ENCODE peak calls at places on chromosomes 7 and 10, in nine cellular contexts. W, A, J, M, I, K, Y, T and E are unnamed samples.

GRCh38 chr7:86282014-86282682 is 361.6 kb upstream of the GRM3 start:
- DNase-seq in W (no peak), A (peak; percentile 55), J (no peak), M (peak; percentile 71), I (no peak), K (no peak), Y (no peak), T (no peak), E (no peak)

GRCh38 chr10:11697718-11698527 is 44.3 kb upstream of the ECHDC3 start:
- DNase-seq in W (no peak), A (no peak), J (no peak), M (no peak), I (no peak), K (no peak), Y (peak; percentile 76), T (no peak), E (no peak)

GRCh38 chr10:119454990-119455389 is 87.5 kb downstream of the RGS10 start:
- DNase-seq in W (no peak), A (no peak), J (no peak), M (no peak), I (no peak), K (no peak), Y (no peak), T (no peak), E (no peak)

GRCh38 chr10:132498562-132499366 is 38.8 kb upstream of the INPP5A start:
- DNase-seq in W (no peak), A (no peak), J (no peak), M (peak; percentile 28), I (no peak), K (no peak), Y (no peak), T (no peak), E (no peak)

GRCh38 chr10:116973946-116974345 is 31.0 kb downstream of the SHTN1 start:
- DNase-seq in W (no peak), A (no peak), J (no peak), M (no peak), I (no peak), K (no peak), Y (no peak), T (no peak), E (no peak)

GRCh38 chr7:105759670-105760548 is 116.5 kb downstream of the ATXN7L1 start:
- DNase-seq in W (no peak), A (peak; percentile 76), J (peak; percentile 49), M (no peak), I (peak; percentile 60), K (peak; percentile 45), Y (no peak), T (no peak), E (no peak)

GRCh38 chr10:50992356-50992866 is 81.9 kb upstream of the PRKG1 start:
- DNase-seq in W (no peak), A (peak; percentile 66), J (no peak), M (peak; percentile 56), I (no peak), K (no peak), Y (no peak), T (no peak), E (no peak)

GRCh38 chr10:114266521-114266920 is 27.5 kb downstream of the VWA2 start:
- DNase-seq in W (no peak), A (no peak), J (peak; percentile 81), M (no peak), I (peak; percentile 88), K (no peak), Y (no peak), T (no peak), E (no peak)

GRCh38 chr7:135322571-135323340 is 89.1 kb downstream of the STRA8 start:
- DNase-seq in W (no peak), A (no peak), J (no peak), M (no peak), I (no peak), K (no peak), Y (no peak), T (no peak), E (no peak)

GRCh38 chr10:28291881-28292297 is 11.0 kb downstream of the MPP7 start:
- DNase-seq in W (no peak), A (no peak), J (no peak), M (no peak), I (no peak), K (peak; percentile 71), Y (no peak), T (no peak), E (no peak)

GRCh38 chr10:6660460-6660859 is 80.4 kb upstream of the PRKCQ start:
- DNase-seq in W (no peak), A (no peak), J (no peak), M (no peak), I (no peak), K (no peak), Y (no peak), T (no peak), E (no peak)

GRCh38 chr7:111098011-111098925 is 7.3 kb downstream of the LRRN3 start:
- DNase-seq in W (peak; percentile 71), A (no peak), J (no peak), M (no peak), I (no peak), K (peak; percentile 18), Y (no peak), T (no peak), E (no peak)

GRCh38 chr10:5094265-5095205 is at the start of gene AKR1C3:
- DNase-seq in W (no peak), A (no peak), J (no peak), M (no peak), I (no peak), K (peak; percentile 51), Y (no peak), T (no peak), E (no peak)

GRCh38 chr10:133238066-133238804 is 580 bp downstream of the VENTX start:
- DNase-seq in W (no peak), A (no peak), J (no peak), M (no peak), I (no peak), K (no peak), Y (no peak), T (no peak), E (no peak)

GRCh38 chr7:132290021-132290420 is 286.2 kb downstream of the PLXNA4 start:
- DNase-seq in W (no peak), A (no peak), J (no peak), M (no peak), I (no peak), K (no peak), Y (no peak), T (no peak), E (no peak)

GRCh38 chr10:633279-634245 is 55.9 kb downstream of the DIP2C start:
- DNase-seq in W (no peak), A (peak; percentile 82), J (peak; percentile 53), M (peak; percentile 59), I (no peak), K (no peak), Y (no peak), T (no peak), E (no peak)
- TF ChIP-seq POLR2AphosphoS5 in W (no peak), A (no peak), J (no peak), M (no peak), I (no peak), K (no peak), Y (no peak), T (no peak), E (no peak)

GRCh38 chr7:41187322-41187721 is 515.6 kb downstream of the INHBA start:
- DNase-seq in W (no peak), A (no peak), J (no peak), M (no peak), I (no peak), K (no peak), Y (no peak), T (no peak), E (no peak)

GRCh38 chr7:41185851-41186250 is 517.0 kb downstream of the INHBA start:
- DNase-seq in W (no peak), A (no peak), J (no peak), M (no peak), I (no peak), K (no peak), Y (no peak), T (no peak), E (no peak)

GRCh38 chr7:41190615-41191014 is 512.3 kb downstream of the INHBA start:
- DNase-seq in W (no peak), A (no peak), J (no peak), M (no peak), I (no peak), K (no peak), Y (no peak), T (no peak), E (no peak)

GRCh38 chr7:41189866-41190265 is 513.0 kb downstream of the INHBA start:
- DNase-seq in W (peak; percentile 84), A (no peak), J (no peak), M (no peak), I (no peak), K (peak; percentile 33), Y (no peak), T (no peak), E (no peak)

GRCh38 chr7:41188163-41189130 is 514.4 kb downstream of the INHBA start:
- DNase-seq in W (peak; percentile 76), A (no peak), J (no peak), M (no peak), I (no peak), K (no peak), Y (no peak), T (no peak), E (no peak)
- TF ChIP-seq POLR2AphosphoS5 in W (no peak), A (no peak), J (no peak), M (no peak), I (peak; percentile 52), K (no peak), Y (no peak), T (no peak), E (no peak)

GRCh38 chr10:109987413-109987812 is 20.4 kb upstream of the ADD3 start:
- DNase-seq in W (no peak), A (no peak), J (no peak), M (no peak), I (no peak), K (no peak), Y (no peak), T (no peak), E (no peak)
- TF ChIP-seq POLR2AphosphoS5 in W (no peak), A (no peak), J (no peak), M (no peak), I (no peak), K (no peak), Y (no peak), T (no peak), E (no peak)

GRCh38 chr7:73522081-73522818 is at the start of gene BAZ1B:
- DNase-seq in W (peak; percentile 96), A (peak; percentile 99), J (peak; percentile 97), M (peak; percentile 98), I (peak; percentile 97), K (peak; percentile 96), Y (peak; percentile 95), T (peak; percentile 95), E (peak; percentile 99)
- TF ChIP-seq POLR2AphosphoS5 in W (peak; percentile 81), A (peak; percentile 86), J (peak; percentile 63), M (peak; percentile 82), I (peak; percentile 88), K (peak; percentile 61), Y (peak; percentile 90), T (peak; percentile 52), E (peak; percentile 95)